ENCODE peak calls at places on chromosomes 13 and 19, in five cellular contexts. G, B, L, E and F are unnamed samples.

GRCh38 chr19:19559942-19560341 is 21.9 kb downstream of the CILP2 start:
- DNase-seq in G (no peak), B (no peak), L (no peak), E (no peak), F (no peak)

GRCh38 chr19:15241259-15241658 is 9.0 kb upstream of the EPHX3 start:
- DNase-seq in G (no peak), B (no peak), L (no peak), E (no peak), F (no peak)

GRCh38 chr19:28292822-28293500 is 920.0 kb downstream of the UQCRFS1 start:
- DNase-seq in G (no peak), B (no peak), L (no peak), E (no peak), F (no peak)

GRCh38 chr19:57802269-57802668 is 12.4 kb downstream of the ZNF552 start:
- DNase-seq in G (no peak), B (no peak), L (no peak), E (no peak), F (no peak)

GRCh38 chr13:52001120-52001731 is 10.0 kb downstream of the ATP7B start:
- DNase-seq in G (no peak), B (peak; percentile 34), L (no peak), E (no peak), F (no peak)

GRCh38 chr13:43475135-43475534 is 311.6 kb downstream of the ENOX1 start:
- DNase-seq in G (no peak), B (no peak), L (no peak), E (no peak), F (no peak)

GRCh38 chr19:16496613-16496983 is 404 bp downstream of the C19orf44 start:
- DNase-seq in G (no peak), B (no peak), L (no peak), E (no peak), F (peak; percentile 30)

GRCh38 chr19:16661480-16662034 is 618 bp downstream of the TMEM38A start:
- DNase-seq in G (peak; percentile 17), B (no peak), L (peak; percentile 6), E (peak; percentile 7), F (no peak)

GRCh38 chr19:14003279-14004051 is 2.7 kb downstream of the RFX1 start:
- DNase-seq in G (no peak), B (peak; percentile 38), L (no peak), E (no peak), F (peak; percentile 30)